ENCODE peak calls at places on chromosome X, in seven cellular contexts. K, Q, E, A, F, N and T are unnamed samples.

GRCh38 chrX:71536285-71536684 is 3.4 kb downstream of the OGT start:
- DNase-seq in Q (no peak), N (no peak), K (no peak), F (no peak), A (no peak), E (no peak), T (no peak)

GRCh38 chrX:150574824-150575409 is 6.5 kb downstream of the MTM1 start:
- DNase-seq in E (no peak), N (no peak), A (no peak), K (no peak), Q (no peak), F (no peak), T (no peak)

GRCh38 chrX:141176586-141177451 is at the start of gene LDOC1:
- DNase-seq in E (peak), K (peak), A (peak), N (peak), Q (no peak), F (peak), T (peak)

GRCh38 chrX:9471571-9471985 is 6.7 kb downstream of the TBL1X start:
- DNase-seq in E (no peak), K (peak), F (no peak), Q (no peak), A (no peak), N (no peak), T (no peak)

GRCh38 chrX:127404156-127404555 is 584.6 kb downstream of the PRR32 start:
- DNase-seq in A (no peak), E (no peak), Q (no peak), K (no peak), N (no peak), F (no peak), T (no peak)

GRCh38 chrX:38768079-38768478 is 33.2 kb upstream of the MID1IP1 start:
- DNase-seq in A (no peak), E (no peak), F (no peak), N (no peak), K (peak), Q (no peak), T (peak)

GRCh38 chrX:31266172-31267076 is 194.6 kb upstream of the FTHL17 start:
- DNase-seq in Q (no peak), A (no peak), E (no peak), F (peak), K (peak), N (no peak), T (no peak)

GRCh38 chrX:71439420-71439819 is 73.3 kb downstream of the TAF1 start:
- DNase-seq in Q (no peak), N (no peak), K (no peak), A (no peak), E (no peak), F (no peak), T (no peak)

GRCh38 chrX:124228849-124229248 is 103.6 kb upstream of the TEX13D start:
- DNase-seq in Q (no peak), F (no peak), A (no peak), K (no peak), E (no peak), N (no peak), T (no peak)

GRCh38 chrX:130295519-130296314 is 27.0 kb upstream of the ZNF280C start:
- DNase-seq in F (no peak), A (no peak), Q (no peak), E (no peak), N (no peak), K (peak), T (no peak)

GRCh38 chrX:152480269-152481212 is 29.4 kb upstream of the GABRA3 start:
- DNase-seq in Q (no peak), F (no peak), N (no peak), K (no peak), E (no peak), A (no peak), T (no peak)

GRCh38 chrX:39550795-39551361 is 546.9 kb downstream of the BCOR start:
- DNase-seq in Q (no peak), A (no peak), K (no peak), E (no peak), N (no peak), F (no peak), T (no peak)

GRCh38 chrX:113512700-113513395 is 672.2 kb upstream of the AMOT start:
- DNase-seq in F (no peak), N (no peak), K (peak), Q (no peak), A (no peak), E (no peak), T (peak)

GRCh38 chrX:115941388-115941787 is 229.2 kb upstream of the AGTR2 start:
- DNase-seq in A (no peak), K (no peak), F (no peak), N (no peak), E (no peak), Q (no peak), T (no peak)

GRCh38 chrX:18758166-18758932 is 50.9 kb downstream of the PPEF1 start:
- DNase-seq in Q (no peak), K (no peak), N (no peak), F (no peak), E (no peak), A (no peak), T (no peak)

GRCh38 chrX:84258708-84259107 is 70.7 kb upstream of the RPS6KA6 start:
- DNase-seq in F (no peak), Q (no peak), N (no peak), K (no peak), E (no peak), A (no peak), T (no peak)

GRCh38 chrX:131816551-131817136 is 206.5 kb upstream of the STK26 start:
- DNase-seq in N (no peak), E (peak), Q (no peak), K (no peak), A (peak), F (peak), T (no peak)

GRCh38 chrX:103399744-103400143 is 23.4 kb downstream of the BEX3 start:
- DNase-seq in K (no peak), F (no peak), A (no peak), N (no peak), Q (no peak), E (no peak), T (no peak)

GRCh38 chrX:39518451-39519212 is 579.1 kb downstream of the BCOR start:
- DNase-seq in Q (no peak), F (peak), A (no peak), K (no peak), N (no peak), E (no peak), T (no peak)

GRCh38 chrX:130263016-130263415 is 5.7 kb downstream of the ZNF280C start:
- DNase-seq in E (no peak), K (no peak), A (no peak), F (no peak), Q (no peak), N (peak), T (no peak)

GRCh38 chrX:151722241-151722846 is 6.5 kb downstream of the FATE1 start:
- DNase-seq in E (no peak), F (peak), K (peak), A (no peak), N (no peak), Q (peak), T (no peak)

GRCh38 chrX:115650916-115651315 is 89.9 kb downstream of the PLS3 start:
- DNase-seq in K (peak), A (peak), Q (no peak), N (no peak), E (peak), F (no peak), T (no peak)

GRCh38 chrX:132435222-132435621 is 53.6 kb downstream of the MBNL3 start:
- DNase-seq in Q (no peak), E (no peak), K (peak), N (no peak), A (peak), F (no peak), T (peak)

GRCh38 chrX:51955200-51955599 is 61.8 kb downstream of the MAGED1 start:
- DNase-seq in F (no peak), A (no peak), N (no peak), Q (no peak), K (no peak), E (no peak), T (no peak)

GRCh38 chrX:71183341-71183740 is 38.7 kb downstream of the NLGN3 start:
- DNase-seq in K (peak), A (no peak), F (no peak), Q (no peak), N (no peak), E (no peak), T (no peak)

GRCh38 chrX:153592966-153593688 is 5.8 kb downstream of the CCNQ start:
- DNase-seq in F (peak), E (no peak), A (no peak), K (no peak), N (no peak), Q (no peak), T (no peak)

GRCh38 chrX:153588782-153589446 is 10.0 kb downstream of the CCNQ start:
- DNase-seq in F (no peak), N (no peak), Q (no peak), K (no peak), E (no peak), A (no peak), T (no peak)

GRCh38 chrX:153592091-153592833 is 6.7 kb downstream of the CCNQ start:
- DNase-seq in Q (no peak), E (no peak), K (no peak), N (no peak), F (peak), A (no peak), T (no peak)

GRCh38 chrX:153593811-153594500 is 5.0 kb downstream of the CCNQ start:
- DNase-seq in E (no peak), K (no peak), F (peak), N (no peak), A (no peak), Q (no peak), T (no peak)

DNA sequence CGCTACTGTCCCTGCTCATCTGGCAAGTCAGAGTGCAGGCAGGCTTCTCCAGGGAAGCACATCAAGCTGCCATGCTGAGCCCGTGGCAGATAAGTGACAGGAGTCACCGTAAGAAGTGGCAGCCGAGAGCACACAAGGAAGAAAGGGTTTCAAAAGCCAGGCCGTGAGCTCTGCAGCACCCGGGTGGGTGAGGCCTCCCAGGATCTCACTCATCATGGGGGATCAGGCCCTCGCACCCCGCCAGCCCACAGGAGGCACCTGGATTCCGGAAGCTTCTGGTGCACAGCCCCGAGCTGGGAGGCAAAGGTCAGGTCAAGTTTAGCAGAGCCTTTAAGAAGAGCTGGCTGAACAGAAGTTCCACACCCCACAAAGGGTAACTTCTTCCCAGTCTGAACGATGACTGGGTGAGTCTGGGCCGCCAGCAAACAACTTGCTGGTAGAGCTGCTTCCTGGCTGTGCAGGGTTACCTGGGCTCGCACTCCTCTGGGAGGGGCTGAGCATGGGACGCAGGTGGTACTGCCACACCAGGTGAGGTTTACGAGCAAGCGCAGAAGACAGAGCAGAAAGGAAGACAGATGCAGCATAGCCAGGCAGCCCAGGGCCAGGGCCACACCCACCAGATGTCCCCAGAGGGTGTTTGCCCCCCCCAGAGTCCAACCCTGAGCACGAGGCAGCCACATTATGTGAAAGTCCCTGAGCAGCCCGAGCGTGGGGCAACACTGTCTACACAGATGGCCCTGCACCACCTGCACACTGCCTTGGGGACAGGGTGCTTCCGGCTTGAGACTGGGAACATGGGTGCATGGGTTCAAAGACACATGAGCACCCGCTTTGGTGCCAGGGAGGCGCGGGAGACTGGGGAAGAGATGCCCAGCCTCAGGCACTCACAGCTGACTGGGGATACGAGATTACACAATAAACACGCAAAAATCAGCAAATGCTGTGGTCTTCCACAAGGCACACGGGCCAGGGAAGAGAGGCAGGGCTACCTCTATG is 7.7 kb downstream of the CCNQ start:
- DNase-seq in A (no peak), K (no peak), N (no peak), F (peak), Q (no peak), E (no peak), T (no peak)
- H3K4me3 ChIP-seq in A (no peak), K (no peak), N (no peak), F (no peak), Q (no peak), E (no peak), T (no peak)

DNA sequence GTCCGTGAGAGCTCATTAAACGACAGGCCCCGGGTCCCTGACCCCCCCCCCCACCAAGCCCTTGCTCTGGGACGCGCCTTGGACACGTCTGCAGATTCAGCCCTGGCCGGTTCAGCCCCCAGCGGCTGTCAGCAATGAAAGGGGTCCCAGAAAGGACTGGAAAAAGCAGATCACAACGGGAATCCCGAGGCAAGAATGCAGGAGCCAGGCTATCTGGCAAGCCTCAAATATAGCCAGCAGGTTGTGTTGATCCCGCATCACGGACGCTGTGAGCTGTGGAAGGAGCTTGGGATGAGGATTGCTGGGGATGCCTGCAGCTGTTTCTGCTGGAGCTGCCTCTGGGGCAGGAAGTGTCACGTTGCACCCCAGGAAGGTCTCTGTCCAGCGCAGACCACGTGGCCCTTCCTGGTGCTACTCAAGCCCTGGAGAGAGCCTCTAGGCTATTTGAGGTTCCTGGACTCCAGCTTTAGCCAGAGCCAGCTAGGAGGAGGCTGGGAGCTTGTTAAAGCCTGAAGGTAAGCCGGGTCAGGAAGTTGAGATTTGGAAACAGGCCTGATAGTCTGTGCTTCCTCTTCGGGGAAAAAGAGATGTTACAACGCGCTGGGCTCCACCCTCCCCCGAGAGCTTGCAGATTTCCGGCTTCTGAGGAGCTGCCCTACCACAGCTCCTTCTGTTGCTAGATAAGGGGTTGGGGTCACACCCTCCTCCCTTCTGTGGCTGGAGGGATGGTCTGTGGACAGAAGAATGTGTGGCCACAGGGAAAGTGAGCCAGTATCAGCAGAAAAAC is 19.3 kb upstream of the CSF2RA start:
- DNase-seq in A (peak), Q (no peak), E (no peak), F (peak), N (peak), K (peak), T (no peak)
- H3K4me3 ChIP-seq in A (no peak), Q (peak), E (no peak), F (no peak), N (peak), K (no peak), T (no peak)

GRCh38 chrX:1493877-1494510 is 41.3 kb upstream of the ASMTL start:
- DNase-seq in A (no peak), F (no peak), Q (no peak), E (no peak), N (no peak), K (no peak), T (no peak)
- H3K4me3 ChIP-seq in A (no peak), F (no peak), Q (no peak), E (no peak), N (no peak), K (no peak), T (no peak)

GRCh38 chrX:23052324-23052723 is 52.6 kb downstream of the DDX53 start:
- DNase-seq in N (no peak), A (no peak), Q (no peak), F (no peak), K (no peak), E (no peak), T (no peak)

GRCh38 chrX:23048806-23049573 is 49.2 kb downstream of the DDX53 start:
- DNase-seq in Q (no peak), N (no peak), E (no peak), A (no peak), K (no peak), F (no peak), T (no peak)
- H3K4me3 ChIP-seq in Q (no peak), N (no peak), E (no peak), A (no peak), K (no peak), F (no peak), T (no peak)

GRCh38 chrX:134324359-134324758 is 87.4 kb downstream of the CCDC160 start:
- DNase-seq in F (no peak), Q (no peak), N (no peak), A (no peak), E (no peak), K (no peak), T (no peak)
- H3K4me3 ChIP-seq in F (no peak), Q (no peak), N (no peak), A (no peak), E (no peak), K (no peak), T (no peak)

GRCh38 chrX:110315541-110315940 is 2.3 kb downstream of the AMMECR1 start:
- DNase-seq in E (no peak), A (no peak), K (no peak), N (no peak), F (no peak), Q (no peak), T (no peak)
- H3K4me3 ChIP-seq in E (peak), A (no peak), K (peak), N (peak), F (no peak), Q (no peak), T (peak)

GRCh38 chrX:12999422-12999821 is 24.5 kb downstream of the TMSB4X start:
- DNase-seq in Q (no peak), N (no peak), F (no peak), K (peak), E (no peak), A (no peak), T (no peak)

GRCh38 chrX:12997898-12998687 is 23.2 kb downstream of the TMSB4X start:
- DNase-seq in N (no peak), K (no peak), E (no peak), Q (no peak), F (no peak), A (no peak), T (no peak)

GRCh38 chrX:13001097-13001496 is 26.2 kb downstream of the TMSB4X start:
- DNase-seq in A (no peak), Q (no peak), N (no peak), F (no peak), K (no peak), E (no peak), T (no peak)

GRCh38 chrX:13001961-13002671 is 27.2 kb downstream of the TMSB4X start:
- DNase-seq in A (no peak), E (no peak), K (no peak), Q (no peak), F (no peak), N (no peak), T (no peak)

DNA sequence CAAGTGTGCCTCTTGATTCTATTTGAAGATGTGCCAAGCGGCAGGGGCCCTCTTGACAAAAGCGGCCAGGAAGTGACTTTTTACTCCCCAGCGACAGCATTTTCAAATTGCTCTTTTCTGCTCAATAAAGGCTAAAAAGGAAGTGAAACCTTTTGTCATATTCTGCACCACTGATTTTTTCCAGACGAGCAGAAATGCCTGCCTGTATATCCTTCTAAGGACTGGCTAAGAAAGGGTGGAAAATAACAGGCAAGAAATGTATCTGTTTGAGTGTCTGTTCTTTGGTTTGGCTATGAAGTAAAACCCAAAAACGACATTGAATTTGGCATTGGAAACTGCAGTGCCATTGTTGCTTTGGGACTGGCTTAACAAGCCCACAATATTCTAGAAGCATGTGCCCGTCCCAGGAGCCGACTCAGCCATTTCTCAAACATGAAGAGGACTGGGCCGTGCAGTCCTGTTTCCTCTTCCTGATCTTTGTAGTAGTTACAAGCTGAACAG is 25.5 kb downstream of the TMSB4X start:
- DNase-seq in F (peak), Q (no peak), K (no peak), A (no peak), E (no peak), N (no peak), T (no peak)
- H3K4me3 ChIP-seq in F (no peak), Q (no peak), K (no peak), A (no peak), E (no peak), N (no peak), T (no peak)

DNA sequence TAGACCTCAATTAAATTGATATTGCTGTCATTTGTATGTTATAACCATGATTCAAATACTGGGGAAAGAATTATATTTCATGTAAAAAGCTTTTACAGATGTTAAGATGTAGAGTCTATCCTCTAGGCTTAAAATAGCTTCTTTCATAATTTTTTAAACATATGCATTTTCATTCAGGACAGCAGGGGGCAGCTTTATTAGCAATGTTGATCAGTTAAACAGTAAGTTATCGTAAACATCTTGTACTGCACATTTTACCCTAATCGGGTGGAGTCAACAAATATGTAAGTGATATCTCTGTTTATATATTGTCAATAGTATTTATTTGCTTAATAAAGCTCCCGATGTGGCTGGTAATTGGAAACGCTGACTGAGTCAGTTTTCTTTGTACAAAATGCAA is 142.5 kb upstream of the MED14 start:
- DNase-seq in N (no peak), F (no peak), E (no peak), A (peak), Q (no peak), K (peak), T (no peak)
- H3K4me3 ChIP-seq in N (no peak), F (no peak), E (no peak), A (peak), Q (no peak), K (peak), T (no peak)